ENCODE peak calls at places on chromosome 2, in five cellular contexts. U, G, M, K and B are unnamed samples.

GRCh38 chr2:108615480-108616090 is 81.3 kb downstream of the LIMS1 start:
- DNase-seq in U (no peak), G (no peak), M (no peak), K (no peak), B (no peak)

GRCh38 chr2:238087211-238087610 is 12.9 kb upstream of the ESPNL start:
- DNase-seq in U (no peak), G (no peak), M (no peak), K (no peak), B (no peak)

GRCh38 chr2:150789376-150789905 is 302.0 kb upstream of the RND3 start:
- DNase-seq in U (no peak), G (peak; percentile 41), M (no peak), K (no peak), B (no peak)

GRCh38 chr2:152038451-152038958 is 60.3 kb downstream of the CACNB4 start:
- DNase-seq in U (no peak), G (no peak), M (no peak), K (no peak), B (no peak)

GRCh38 chr2:174585657-174586056 is 11.9 kb downstream of the WIPF1 start:
- DNase-seq in U (no peak), G (no peak), M (no peak), K (no peak), B (no peak)

GRCh38 chr2:46548103-46548486 is 68.7 kb downstream of the TMEM247 start:
- DNase-seq in U (no peak), G (no peak), M (no peak), K (no peak), B (no peak)

GRCh38 chr2:121207494-121207893 is 77.5 kb downstream of the TFCP2L1 start:
- DNase-seq in U (no peak), G (no peak), M (no peak), K (no peak), B (no peak)

GRCh38 chr2:78890940-78891339 is 134.6 kb upstream of the REG3G start:
- DNase-seq in U (no peak), G (no peak), M (no peak), K (no peak), B (no peak)

GRCh38 chr2:191291471-191291870 is 46.3 kb downstream of the MYO1B start:
- DNase-seq in U (peak; percentile 39), G (peak; percentile 21), M (no peak), K (no peak), B (no peak)

GRCh38 chr2:85277416-85278158 is 50.2 kb downstream of the TGOLN2 start:
- DNase-seq in U (peak; percentile 88), G (peak; percentile 62), M (no peak), K (no peak), B (peak; percentile 93)

GRCh38 chr2:19488009-19488691 is 129.7 kb upstream of the OSR1 start:
- DNase-seq in U (peak; percentile 86), G (peak; percentile 77), M (peak; percentile 12), K (no peak), B (no peak)

GRCh38 chr2:145012214-145012670 is 492.3 kb upstream of the ZEB2 start:
- DNase-seq in U (peak; percentile 37), G (peak; percentile 61), M (no peak), K (no peak), B (peak; percentile 61)

GRCh38 chr2:222897898-222898297 is 37.1 kb downstream of the ACSL3 start:
- DNase-seq in U (no peak), G (no peak), M (no peak), K (no peak), B (no peak)

GRCh38 chr2:195470622-195471021 is 186.4 kb upstream of the SLC39A10 start:
- DNase-seq in U (no peak), G (no peak), M (no peak), K (no peak), B (no peak)

GRCh38 chr2:35035883-35036282 is 1319.7 kb upstream of the CRIM1 start:
- DNase-seq in U (no peak), G (no peak), M (no peak), K (no peak), B (no peak)

GRCh38 chr2:197115325-197115724 is 188.8 kb upstream of the PGAP1 start:
- DNase-seq in U (no peak), G (no peak), M (no peak), K (no peak), B (no peak)

GRCh38 chr2:8927510-8928456 is 75.7 kb downstream of the MBOAT2 start:
- DNase-seq in U (no peak), G (no peak), M (no peak), K (no peak), B (no peak)

GRCh38 chr2:39506215-39506614 is 69.1 kb upstream of the MAP4K3 start:
- DNase-seq in U (peak; percentile 35), G (no peak), M (no peak), K (no peak), B (no peak)

GRCh38 chr2:26911911-26912861 is 58.3 kb upstream of the MAPRE3 start:
- DNase-seq in U (peak; percentile 16), G (peak; percentile 1), M (no peak), K (peak; percentile 70), B (no peak)

GRCh38 chr2:14717131-14717530 is 84.6 kb downstream of the LRATD1 start:
- DNase-seq in U (no peak), G (no peak), M (no peak), K (no peak), B (no peak)

GRCh38 chr2:204871246-204871953 is 326.1 kb downstream of the PARD3B start:
- DNase-seq in U (peak; percentile 63), G (peak; percentile 62), M (no peak), K (peak; percentile 35), B (no peak)